ENCODE peak calls at places on chromosomes 1 and 21, in four cellular contexts. One of them, this sample, is unnamed.

GRCh38 chr21:21213297-21213696 is 215.1 kb downstream of the NCAM2 start:
- DNase-seq in GM12878: no peak
- DNase-seq in HL-60: no peak
- DNase-seq in K562: no peak
- DNase-seq in this sample: no peak

GRCh38 chr1:22808846-22809501 is 98.3 kb downstream of the EPHB2 start:
- DNase-seq in GM12878: no peak
- DNase-seq in HL-60: no peak
- DNase-seq in K562: no peak
- DNase-seq in this sample: no peak

GRCh38 chr1:89607888-89608626 is 24.9 kb upstream of the LRRC8C start:
- DNase-seq in HL-60: no peak
- DNase-seq in K562: no peak
- DNase-seq in GM12878: no peak
- DNase-seq in this sample: no peak

GRCh38 chr1:84539972-84540371 is 33.6 kb upstream of the GNG5 start:
- DNase-seq in HL-60: no peak
- DNase-seq in K562: no peak
- DNase-seq in GM12878: no peak
- DNase-seq in this sample: no peak

GRCh38 chr1:159239551-159240220 is 35.0 kb downstream of the ACKR1 start:
- DNase-seq in K562: no peak
- DNase-seq in HL-60: no peak
- DNase-seq in GM12878: peak; percentile 15
- DNase-seq in this sample: peak; percentile 19

GRCh38 chr1:197440730-197441129 is 172.7 kb downstream of the CRB1 start:
- DNase-seq in K562: no peak
- DNase-seq in HL-60: no peak
- DNase-seq in GM12878: no peak
- DNase-seq in this sample: no peak

GRCh38 chr21:39208624-39209333 is 25.5 kb upstream of the PSMG1 start:
- DNase-seq in HL-60: peak; percentile 20
- DNase-seq in GM12878: no peak
- DNase-seq in K562: peak; percentile 67
- DNase-seq in this sample: no peak

GRCh38 chr21:33691945-33692594 is 49.8 kb downstream of the ITSN1 start:
- DNase-seq in HL-60: no peak
- DNase-seq in K562: no peak
- DNase-seq in GM12878: no peak
- DNase-seq in this sample: no peak

GRCh38 chr1:62082456-62083363 is 111.9 kb upstream of the L1TD1 start:
- DNase-seq in K562: peak; percentile 51
- DNase-seq in HL-60: peak; percentile 27
- DNase-seq in GM12878: no peak
- DNase-seq in this sample: peak; percentile 10

GRCh38 chr1:180229483-180230415 is at the start of gene LHX4:
- DNase-seq in GM12878: no peak
- DNase-seq in HL-60: peak; percentile 50
- DNase-seq in K562: peak; percentile 92
- DNase-seq in this sample: peak; percentile 63

GRCh38 chr1:198776602-198777029 is 137.8 kb downstream of the PTPRC start:
- DNase-seq in K562: no peak
- DNase-seq in GM12878: no peak
- DNase-seq in HL-60: peak; percentile 95
- DNase-seq in this sample: no peak

GRCh38 chr1:243345205-243345604 is 89.4 kb downstream of the SDCCAG8 start:
- DNase-seq in HL-60: no peak
- DNase-seq in GM12878: no peak
- DNase-seq in K562: no peak
- DNase-seq in this sample: no peak

GRCh38 chr1:167776616-167777252 is 55.0 kb downstream of the MPZL1 start:
- DNase-seq in GM12878: no peak
- DNase-seq in HL-60: no peak
- DNase-seq in K562: no peak
- DNase-seq in this sample: no peak

GRCh38 chr21:43997766-43998742 is 14.1 kb upstream of the TRAPPC10 start:
- DNase-seq in K562: no peak
- DNase-seq in HL-60: no peak
- DNase-seq in GM12878: no peak
- DNase-seq in this sample: no peak

GRCh38 chr1:36080236-36080635 is 3.7 kb upstream of the TEKT2 start:
- DNase-seq in HL-60: no peak
- DNase-seq in GM12878: no peak
- DNase-seq in K562: no peak
- DNase-seq in this sample: no peak

GRCh38 chr1:188128761-188129160 is 1300.0 kb downstream of the PLA2G4A start:
- DNase-seq in K562: no peak
- DNase-seq in HL-60: no peak
- DNase-seq in GM12878: no peak
- DNase-seq in this sample: no peak

GRCh38 chr1:1627261-1627841 is 4.6 kb upstream of the MMP23B start:
- DNase-seq in K562: no peak
- DNase-seq in HL-60: no peak
- DNase-seq in GM12878: no peak
- DNase-seq in this sample: no peak

GRCh38 chr1:39776400-39776713 is 5.2 kb upstream of the OXCT2 start:
- DNase-seq in GM12878: peak; percentile 52
- DNase-seq in HL-60: no peak
- DNase-seq in K562: no peak
- DNase-seq in this sample: no peak

GRCh38 chr1:199161319-199161680 is 522.5 kb downstream of the PTPRC start:
- DNase-seq in HL-60: no peak
- DNase-seq in GM12878: no peak
- DNase-seq in K562: no peak
- DNase-seq in this sample: no peak

GRCh38 chr1:61207416-61207815 is 125.1 kb downstream of the NFIA start:
- DNase-seq in GM12878: no peak
- DNase-seq in HL-60: no peak
- DNase-seq in K562: no peak
- DNase-seq in this sample: no peak

GRCh38 chr1:185315364-185316108 is 1.5 kb downstream of the IVNS1ABP start:
- DNase-seq in HL-60: no peak
- DNase-seq in K562: no peak
- DNase-seq in GM12878: peak; percentile 26
- DNase-seq in this sample: no peak

GRCh38 chr1:8481650-8482380 is 163.9 kb downstream of the SLC45A1 start:
- DNase-seq in GM12878: no peak
- DNase-seq in HL-60: no peak
- DNase-seq in K562: no peak
- DNase-seq in this sample: no peak

GRCh38 chr1:162062542-162063015 is 6.9 kb upstream of the NOS1AP start:
- DNase-seq in GM12878: no peak
- DNase-seq in HL-60: no peak
- DNase-seq in K562: no peak
- DNase-seq in this sample: no peak

GRCh38 chr1:33096358-33097005 is 15.5 kb downstream of the AZIN2 start:
- DNase-seq in K562: no peak
- DNase-seq in GM12878: no peak
- DNase-seq in HL-60: no peak
- DNase-seq in this sample: no peak
- TF ChIP-seq SPI1 in K562: no peak
- TF ChIP-seq SPI1 in GM12878: no peak
- TF ChIP-seq SPI1 in HL-60: no peak
- TF ChIP-seq SPI1 in this sample: no peak

DNA sequence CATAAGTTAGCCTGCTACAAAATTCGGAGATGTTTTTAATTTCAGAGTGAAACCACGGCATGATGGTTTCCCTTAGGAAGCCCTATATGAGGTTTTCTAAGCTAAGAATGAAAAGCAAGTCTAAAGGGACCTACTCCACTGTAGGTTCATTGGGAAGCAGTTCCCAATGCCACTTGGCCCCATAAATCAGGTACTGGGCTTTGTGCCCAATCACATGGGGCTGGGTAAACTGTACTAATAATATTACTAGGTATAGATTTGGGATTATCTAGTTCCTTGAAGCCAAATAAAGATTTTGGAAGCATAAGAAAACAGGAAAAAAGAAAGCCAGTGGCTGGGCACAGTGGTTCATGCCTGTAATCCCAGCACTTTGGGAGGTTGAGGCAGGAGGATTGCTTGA is 19.1 kb upstream of the ANGPTL7 start:
- DNase-seq in GM12878: no peak
- DNase-seq in HL-60: no peak
- DNase-seq in K562: no peak
- DNase-seq in this sample: no peak
- TF ChIP-seq POLR2AphosphoS5 in GM12878: no peak
- TF ChIP-seq POLR2AphosphoS5 in HL-60: no peak
- TF ChIP-seq POLR2AphosphoS5 in K562: no peak
- TF ChIP-seq POLR2AphosphoS5 in this sample: no peak

DNA sequence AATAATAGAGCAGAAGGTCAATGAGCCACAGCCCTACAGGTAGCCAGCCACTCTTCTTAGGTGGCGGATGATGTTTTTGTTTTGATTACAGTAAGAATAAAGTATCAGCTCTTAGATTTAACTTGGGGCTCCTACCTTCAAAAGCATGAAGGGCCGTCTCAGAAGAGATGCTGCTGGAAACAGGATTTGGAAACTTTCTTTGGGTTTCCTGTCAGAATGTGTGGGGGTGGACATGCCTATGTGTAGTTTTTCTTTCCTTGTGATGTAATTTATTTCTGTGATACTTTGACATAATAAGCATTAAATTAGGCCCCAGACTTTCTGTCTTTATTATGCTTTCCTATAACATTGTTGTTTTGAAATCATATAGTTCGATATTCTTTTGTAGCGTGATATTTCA is 1.5 kb downstream of the RAP1A start:
- DNase-seq in GM12878: no peak
- DNase-seq in K562: no peak
- DNase-seq in HL-60: peak; percentile 38
- DNase-seq in this sample: no peak
- TF ChIP-seq SPI1 in GM12878: no peak
- TF ChIP-seq SPI1 in K562: no peak
- TF ChIP-seq SPI1 in HL-60: no peak
- TF ChIP-seq SPI1 in this sample: no peak

GRCh38 chr1:240714893-240715292 is 102.9 kb upstream of the GREM2 start:
- DNase-seq in GM12878: no peak
- DNase-seq in HL-60: no peak
- DNase-seq in K562: no peak
- DNase-seq in this sample: no peak
- TF ChIP-seq POLR2AphosphoS5 in GM12878: no peak
- TF ChIP-seq POLR2AphosphoS5 in HL-60: no peak
- TF ChIP-seq POLR2AphosphoS5 in K562: no peak
- TF ChIP-seq POLR2AphosphoS5 in this sample: no peak

DNA sequence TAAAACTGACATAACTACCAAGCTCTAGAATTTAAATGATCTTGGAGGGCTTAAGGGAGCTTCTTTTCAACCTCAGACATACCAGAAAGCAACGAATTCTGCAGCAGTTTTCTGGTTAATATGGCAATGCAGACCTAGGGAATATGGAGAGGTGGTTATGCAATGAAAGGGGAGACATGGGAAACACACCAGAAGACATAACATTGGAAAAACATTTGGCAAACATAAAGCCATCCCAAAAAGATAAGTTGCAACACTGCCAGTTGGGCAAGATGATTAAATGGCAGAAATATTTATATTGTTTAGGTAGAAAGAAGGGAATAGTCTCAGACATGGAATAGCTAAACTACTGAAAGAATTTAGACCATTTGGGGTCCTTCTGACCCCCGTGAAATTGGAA is 104.5 kb downstream of the KCNJ6 start:
- DNase-seq in K562: no peak
- DNase-seq in GM12878: no peak
- DNase-seq in HL-60: no peak
- DNase-seq in this sample: no peak
- TF ChIP-seq SPI1 in K562: no peak
- TF ChIP-seq SPI1 in GM12878: no peak
- TF ChIP-seq SPI1 in HL-60: no peak
- TF ChIP-seq SPI1 in this sample: no peak

GRCh38 chr21:45362748-45363145 is 42.2 kb upstream of the COL18A1 start:
- DNase-seq in GM12878: no peak
- DNase-seq in K562: no peak
- DNase-seq in HL-60: no peak
- DNase-seq in this sample: no peak

GRCh38 chr21:45365186-45365607 is 39.8 kb upstream of the COL18A1 start:
- DNase-seq in GM12878: no peak
- DNase-seq in HL-60: no peak
- DNase-seq in K562: no peak
- DNase-seq in this sample: no peak

GRCh38 chr21:45365608-45366241 is 39.2 kb upstream of the COL18A1 start:
- DNase-seq in K562: no peak
- DNase-seq in HL-60: no peak
- DNase-seq in GM12878: no peak
- DNase-seq in this sample: no peak

GRCh38 chr21:45364464-45365185 is 40.3 kb upstream of the COL18A1 start:
- DNase-seq in GM12878: no peak
- DNase-seq in K562: no peak
- DNase-seq in HL-60: no peak
- DNase-seq in this sample: no peak

GRCh38 chr21:45363921-45364463 is 41.0 kb upstream of the COL18A1 start:
- DNase-seq in HL-60: no peak
- DNase-seq in GM12878: peak; percentile 8
- DNase-seq in K562: peak; percentile 72
- DNase-seq in this sample: peak; percentile 64
- TF ChIP-seq POLR2AphosphoS5 in HL-60: no peak
- TF ChIP-seq POLR2AphosphoS5 in GM12878: no peak
- TF ChIP-seq POLR2AphosphoS5 in K562: no peak
- TF ChIP-seq POLR2AphosphoS5 in this sample: no peak

DNA sequence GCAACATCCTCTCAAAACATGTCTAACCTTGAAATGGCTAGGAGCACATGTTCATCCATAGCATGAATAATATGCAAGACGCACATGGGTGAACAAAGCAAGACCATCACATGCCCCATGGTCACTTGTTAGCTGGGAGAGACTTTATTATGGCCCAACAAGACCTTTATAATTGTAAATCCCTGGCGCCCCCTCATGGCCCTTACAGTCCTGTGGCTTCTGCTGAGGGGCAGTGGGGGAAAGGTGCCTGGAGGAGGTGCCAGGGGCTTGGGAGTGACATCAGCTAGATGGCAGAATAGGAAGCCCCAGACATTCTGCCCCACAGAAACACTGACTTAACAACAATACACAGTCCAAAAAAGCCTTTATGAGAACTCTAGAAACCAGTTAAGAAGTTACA is 51.7 kb downstream of the CSMD2 start:
- DNase-seq in GM12878: no peak
- DNase-seq in K562: no peak
- DNase-seq in HL-60: no peak
- DNase-seq in this sample: no peak
- TF ChIP-seq SPI1 in GM12878: no peak
- TF ChIP-seq SPI1 in K562: no peak
- TF ChIP-seq SPI1 in HL-60: no peak
- TF ChIP-seq SPI1 in this sample: no peak